ENCODE peak calls at places on chromosomes 13 and 19, in five cellular contexts. Y is posterior cingulate gyrus; L is thoracic aorta; R is mucosa of gallbladder; S is activated T-helper 1 cell treated with anti-CD3 and anti-CD28 coated beads, Interleukin-12 subunit alpha, Interleukin-12 subunit beta, Interleukin-2, Interleukin-4 antibody, amounts not matched to agents 30 ng/mL and 10 ng/mL and 1 ng/mL, durations not matched to agents 14 hours and 24 hours and 36 hours. X is an unnamed sample.
A peak's percentile ranks its signal among the peaks of the same experiment; 100 is the strongest.

GRCh38 chr13:53038993-53039392 is 10.4 kb downstream of the OLFM4 start:
- DNase-seq in Y (no peak), L (no peak), R (no peak), S (no peak), X (no peak)

GRCh38 chr19:2278504-2279158 is 3.3 kb downstream of the PEAK3 start:
- DNase-seq in Y (no peak), L (no peak), R (no peak), S (no peak), X (no peak)

GRCh38 chr19:28485300-28485699 is 727.7 kb downstream of the UQCRFS1 start:
- DNase-seq in Y (no peak), L (no peak), R (peak; percentile 52), S (no peak), X (peak; percentile 55)

GRCh38 chr13:98842858-98843481 is 90.5 kb upstream of the SLC15A1 start:
- DNase-seq in Y (peak; percentile 58), L (no peak), R (peak; percentile 63), S (peak; percentile 44), X (peak; percentile 77)

GRCh38 chr13:48320906-48321510 is 17.5 kb downstream of the RB1 start:
- DNase-seq in Y (no peak), L (no peak), R (no peak), S (no peak), X (no peak)

GRCh38 chr13:99587893-99588606 is 86.8 kb downstream of the TM9SF2 start:
- DNase-seq in Y (no peak), L (no peak), R (no peak), S (no peak), X (no peak)

GRCh38 chr19:53696951-53697350 is 65.2 kb downstream of the DPRX start:
- DNase-seq in Y (no peak), L (no peak), R (no peak), S (no peak), X (no peak)

GRCh38 chr13:100149389-100149788 is 60.5 kb downstream of the PCCA start:
- DNase-seq in Y (no peak), L (no peak), R (no peak), S (no peak), X (no peak)

GRCh38 chr19:39828015-39828633 is 5.8 kb downstream of the DYRK1B start:
- DNase-seq in Y (no peak), L (no peak), R (no peak), S (no peak), X (no peak)

GRCh38 chr19:1425102-1425842 is 12.9 kb upstream of the RPS15 start:
- DNase-seq in Y (no peak), L (no peak), R (no peak), S (no peak), X (no peak)

GRCh38 chr13:31049833-31050232 is 111.9 kb downstream of the HSPH1 start:
- DNase-seq in Y (no peak), L (no peak), R (no peak), S (no peak), X (no peak)

GRCh38 chr19:6287269-6287885 is 7.6 kb upstream of the MLLT1 start:
- DNase-seq in Y (no peak), L (no peak), R (no peak), S (no peak), X (no peak)

GRCh38 chr19:4624733-4625362 is 14.5 kb upstream of the TNFAIP8L1 start:
- DNase-seq in Y (no peak), L (no peak), R (no peak), S (no peak), X (no peak)

GRCh38 chr19:58570770-58571574 is 2.2 kb downstream of the MZF1 start:
- DNase-seq in Y (peak; percentile 17), L (no peak), R (no peak), S (no peak), X (peak; percentile 13)

GRCh38 chr19:17948967-17949930 is 16.4 kb downstream of the CCDC124 start:
- DNase-seq in Y (no peak), L (no peak), R (no peak), S (no peak), X (no peak)

GRCh38 chr13:25990801-25991200 is 61.0 kb downstream of the SHISA2 start:
- DNase-seq in Y (no peak), L (no peak), R (no peak), S (no peak), X (no peak)

GRCh38 chr13:26784704-26785639 is 24.4 kb upstream of the GPR12 start:
- DNase-seq in Y (no peak), L (no peak), R (no peak), S (no peak), X (no peak)

GRCh38 chr19:33385956-33386355 is 12.4 kb downstream of the CEBPG start:
- DNase-seq in Y (peak; percentile 77), L (no peak), R (no peak), S (no peak), X (no peak)

GRCh38 chr13:102654786-102655185 is 40.1 kb downstream of the METTL21C start:
- DNase-seq in Y (no peak), L (no peak), R (no peak), S (no peak), X (no peak)

GRCh38 chr13:75312884-75313520 is 169.0 kb downstream of the TBC1D4 start:
- DNase-seq in Y (no peak), L (no peak), R (no peak), S (peak; percentile 31), X (no peak)

GRCh38 chr19:6610934-6611370 is 20.0 kb upstream of the CD70 start:
- DNase-seq in Y (no peak), L (no peak), R (no peak), S (no peak), X (no peak)

GRCh38 chr19:1261512-1261862 is 7.6 kb upstream of the CIRBP start:
- DNase-seq in Y (no peak), L (no peak), R (no peak), S (no peak), X (no peak)

GRCh38 chr13:31035162-31035951 is 102.9 kb downstream of the TEX26 start:
- DNase-seq in Y (no peak), L (no peak), R (peak; percentile 40), S (no peak), X (no peak)

GRCh38 chr19:4547303-4548237 is 7.7 kb upstream of the LRG1 start:
- DNase-seq in Y (no peak), L (no peak), R (peak; percentile 46), S (no peak), X (peak; percentile 71)

GRCh38 chr19:58409010-58409790 is 751 bp downstream of the ZNF584 start:
- DNase-seq in Y (no peak), L (no peak), R (no peak), S (no peak), X (no peak)

GRCh38 chr13:102729560-102730275 is 34.9 kb upstream of the METTL21C start:
- DNase-seq in Y (no peak), L (no peak), R (no peak), S (no peak), X (no peak)

GRCh38 chr19:10352764-10353671 is 13.6 kb upstream of the ICAM3 start:
- DNase-seq in Y (no peak), L (no peak), R (peak; percentile 25), S (no peak), X (no peak)

GRCh38 chr13:96650301-96650886 is 343.9 kb downstream of the OXGR1 start:
- DNase-seq in Y (no peak), L (no peak), R (no peak), S (no peak), X (no peak)

GRCh38 chr19:43148233-43148632 is 38.1 kb downstream of the PSG5 start:
- DNase-seq in Y (no peak), L (no peak), R (no peak), S (no peak), X (no peak)

GRCh38 chr13:114230117-114230516 is 4.6 kb upstream of the CDC16 start:
- DNase-seq in Y (no peak), L (no peak), R (no peak), S (no peak), X (no peak)

GRCh38 chr19:3249408-3249807 is 24.9 kb downstream of the CELF5 start:
- DNase-seq in Y (no peak), L (no peak), R (no peak), S (no peak), X (no peak)

GRCh38 chr19:35216026-35216832 is 12.3 kb downstream of the FAM187B start:
- DNase-seq in Y (no peak), L (no peak), R (no peak), S (no peak), X (no peak)

GRCh38 chr13:105611424-105611823 is 924.0 kb downstream of the EFNB2 start:
- DNase-seq in Y (no peak), L (no peak), R (no peak), S (no peak), X (no peak)

GRCh38 chr13:37899753-37900152 is 30.2 kb upstream of the TRPC4 start:
- DNase-seq in Y (no peak), L (no peak), R (peak; percentile 69), S (no peak), X (peak; percentile 12)

GRCh38 chr13:111994578-111994977 is 72.4 kb upstream of the SOX1 start:
- DNase-seq in Y (no peak), L (no peak), R (no peak), S (no peak), X (no peak)

GRCh38 chr13:107587681-107588080 is 627.7 kb downstream of the LIG4 start:
- DNase-seq in Y (no peak), L (no peak), R (no peak), S (no peak), X (no peak)

GRCh38 chr19:10421240-10421948 is 1.1 kb downstream of the PDE4A start:
- DNase-seq in Y (no peak), L (no peak), R (no peak), S (peak; percentile 58), X (no peak)

GRCh38 chr19:16073988-16074387 is 2.3 kb upstream of the TPM4 start:
- DNase-seq in Y (no peak), L (no peak), R (no peak), S (no peak), X (no peak)

GRCh38 chr13:40958655-40959054 is 60.5 kb downstream of the ELF1 start:
- DNase-seq in Y (no peak), L (no peak), R (no peak), S (no peak), X (no peak)

X was measured in body of pancreas.